ENCODE peak calls at places on chromosomes 12 and 14, in four cellular contexts. M, Q, W and X are unnamed samples.
A peak's percentile ranks its signal among the peaks of the same experiment; 100 is the strongest.

GRCh38 chr12:54415223-54415929 is 3.7 kb downstream of the ITGA5 start:
- DNase-seq in Q (no peak), M (peak; percentile 5), W (no peak), X (no peak)

GRCh38 chr12:116630762-116631161 is 71.6 kb downstream of the MAP1LC3B2 start:
- DNase-seq in W (no peak), M (no peak), Q (no peak), X (no peak)

GRCh38 chr12:89574736-89575208 is 48.9 kb upstream of the POC1B start:
- DNase-seq in M (no peak), W (peak; percentile 68), Q (no peak), X (no peak)

GRCh38 chr14:103058209-103059055 is 1.1 kb upstream of the CDC42BPB start:
- DNase-seq in M (no peak), Q (no peak), W (no peak), X (no peak)

GRCh38 chr12:93784339-93785086 is 107.3 kb downstream of the CRADD start:
- DNase-seq in Q (no peak), W (peak; percentile 63), M (peak; percentile 83), X (no peak)

GRCh38 chr12:57142121-57142520 is 5.3 kb downstream of the LRP1-AS start:
- DNase-seq in M (no peak), W (no peak), Q (no peak), X (no peak)

GRCh38 chr14:69324341-69324931 is 64.5 kb downstream of the GALNT16 start:
- DNase-seq in W (no peak), Q (no peak), M (peak; percentile 7), X (no peak)

GRCh38 chr14:93888995-93889394 is 38.1 kb upstream of the FAM181A start:
- DNase-seq in W (no peak), M (no peak), Q (no peak), X (no peak)

GRCh38 chr12:111406474-111407370 is 999 bp downstream of the SH2B3 start:
- DNase-seq in W (no peak), Q (no peak), M (peak; percentile 55), X (no peak)

GRCh38 chr14:61671086-61671485 is 24.2 kb upstream of the HIF1A start:
- DNase-seq in Q (no peak), M (no peak), W (no peak), X (no peak)

GRCh38 chr12:107903377-107904061 is 129.0 kb downstream of the ASCL4 start:
- DNase-seq in Q (peak; percentile 77), M (no peak), W (no peak), X (no peak)

GRCh38 chr12:92928431-92928961 is 599 bp downstream of the EEA1 start:
- DNase-seq in W (peak; percentile 28), Q (peak; percentile 38), M (peak; percentile 50), X (no peak)

GRCh38 chr14:69005432-69006148 is 26.5 kb upstream of the ACTN1 start:
- DNase-seq in M (peak; percentile 84), W (peak; percentile 89), Q (peak; percentile 53), X (peak; percentile 81)

GRCh38 chr12:3076730-3077571 is at the start of gene TSPAN9:
- DNase-seq in M (peak; percentile 66), Q (peak; percentile 78), W (no peak), X (no peak)

GRCh38 chr12:89556976-89557375 is 31.1 kb upstream of the POC1B start:
- DNase-seq in W (no peak), M (no peak), Q (no peak), X (no peak)

GRCh38 chr12:75812341-75813018 is 219.1 kb downstream of the PHLDA1 start:
- DNase-seq in W (no peak), Q (no peak), M (no peak), X (peak; percentile 54)

GRCh38 chr14:94545131-94545841 is 16.0 kb upstream of the SERPINA4 start:
- DNase-seq in Q (no peak), W (peak; percentile 48), M (no peak), X (no peak)

GRCh38 chr14:74508292-74508731 is 14.7 kb downstream of the ISCA2 start:
- DNase-seq in W (no peak), Q (no peak), M (peak; percentile 18), X (no peak)

DNA sequence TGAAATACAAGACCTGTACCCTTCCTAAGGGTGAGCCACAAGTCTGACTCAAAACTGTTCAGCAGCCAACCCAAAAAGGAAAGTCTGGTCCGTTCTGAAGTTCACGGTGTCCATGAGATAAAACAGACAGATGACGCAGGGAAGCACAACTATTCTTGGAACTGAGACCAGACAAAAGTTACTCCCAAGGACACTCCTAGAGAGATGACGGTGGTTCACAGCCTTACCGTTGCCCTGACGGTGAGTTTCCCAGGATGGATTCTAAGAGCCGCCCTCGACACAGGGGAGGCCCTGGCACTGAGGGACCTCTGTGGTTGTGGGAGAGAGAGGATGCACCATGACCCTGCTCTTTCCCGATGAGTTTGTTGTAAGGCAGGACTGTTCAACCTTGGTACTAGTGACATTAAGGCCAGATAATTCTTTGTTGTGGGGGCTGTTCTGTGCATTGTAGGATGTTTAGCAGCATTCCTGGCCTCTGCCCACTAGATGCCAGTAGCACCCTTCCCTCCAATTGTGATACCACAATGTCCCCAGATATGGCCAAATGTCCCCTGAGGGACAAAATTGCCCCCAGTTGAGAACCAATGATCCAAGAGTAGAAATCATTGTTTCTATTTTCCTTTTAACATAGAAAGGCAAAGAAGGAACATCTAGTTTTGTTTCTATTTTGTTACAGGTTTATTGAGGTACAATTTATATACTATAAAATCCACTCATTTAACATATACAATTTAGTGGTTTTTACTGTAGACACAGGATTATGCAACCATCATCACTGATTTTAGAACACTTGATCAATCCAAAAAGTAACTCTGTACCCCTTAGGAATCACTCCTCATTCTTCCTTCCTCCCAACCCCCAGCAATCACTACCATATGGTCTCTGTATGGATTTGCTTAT is 23.0 kb downstream of the OR10P1 start:
- DNase-seq in W (peak; percentile 66), M (no peak), Q (no peak), X (no peak)
- TF ChIP-seq CTCF in W (peak; percentile 72), M (peak; percentile 48), Q (no peak), X (peak; percentile 46)

GRCh38 chr14:21503376-21503775 is 7.8 kb downstream of the METTL3 start:
- DNase-seq in M (no peak), Q (no peak), W (no peak), X (no peak)

GRCh38 chr14:21496453-21496852 is 14.7 kb downstream of the METTL3 start:
- DNase-seq in W (peak; percentile 12), Q (no peak), M (no peak), X (no peak)

GRCh38 chr14:21501568-21501967 is 9.6 kb downstream of the METTL3 start:
- DNase-seq in W (no peak), Q (no peak), M (no peak), X (no peak)

GRCh38 chr14:21494902-21495762 is 16.0 kb downstream of the METTL3 start:
- DNase-seq in Q (no peak), M (no peak), W (no peak), X (peak; percentile 42)

GRCh38 chr14:21498540-21499526 is 12.3 kb downstream of the METTL3 start:
- DNase-seq in Q (no peak), W (peak; percentile 43), M (no peak), X (peak; percentile 19)
- TF ChIP-seq CTCF in Q (no peak), W (peak; percentile 58), M (peak; percentile 41), X (peak; percentile 33)

DNA sequence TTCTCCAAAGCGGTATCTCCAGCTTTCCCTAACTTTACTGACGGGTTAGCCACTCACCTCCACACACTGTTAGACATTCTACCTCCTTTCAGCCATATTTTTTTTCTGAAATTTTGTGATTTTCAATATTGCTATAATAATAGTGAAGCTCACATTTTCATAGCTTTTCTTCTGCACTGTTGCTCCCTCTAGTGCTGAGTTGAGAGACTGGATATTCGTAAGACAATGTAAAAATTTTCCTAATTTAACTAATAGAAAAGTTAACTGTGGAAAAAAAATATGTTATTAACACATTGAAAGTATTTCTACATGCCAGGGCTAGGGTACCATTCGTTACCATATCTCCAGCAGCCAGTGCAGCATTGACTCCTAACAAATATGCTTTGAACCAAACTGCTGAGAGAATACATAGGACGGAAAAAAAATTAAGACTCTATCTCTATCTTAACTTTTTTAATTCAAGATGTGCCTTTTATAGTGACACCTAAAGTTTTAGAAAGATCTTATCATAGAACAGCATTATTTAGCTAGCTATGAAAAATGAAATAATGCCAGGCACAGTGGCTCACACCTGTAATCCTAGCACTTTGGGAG is 48.7 kb upstream of the ABCC9 start:
- DNase-seq in W (peak; percentile 36), Q (no peak), M (no peak), X (no peak)
- TF ChIP-seq CTCF in W (peak; percentile 59), Q (peak; percentile 18), M (peak; percentile 67), X (peak; percentile 8)

GRCh38 chr12:53190108-53190729 is 9.5 kb upstream of the CSAD start:
- DNase-seq in M (peak; percentile 58), Q (no peak), W (peak; percentile 57), X (no peak)
- TF ChIP-seq CTCF in M (peak; percentile 81), Q (peak; percentile 6), W (peak; percentile 96), X (peak; percentile 92)

DNA sequence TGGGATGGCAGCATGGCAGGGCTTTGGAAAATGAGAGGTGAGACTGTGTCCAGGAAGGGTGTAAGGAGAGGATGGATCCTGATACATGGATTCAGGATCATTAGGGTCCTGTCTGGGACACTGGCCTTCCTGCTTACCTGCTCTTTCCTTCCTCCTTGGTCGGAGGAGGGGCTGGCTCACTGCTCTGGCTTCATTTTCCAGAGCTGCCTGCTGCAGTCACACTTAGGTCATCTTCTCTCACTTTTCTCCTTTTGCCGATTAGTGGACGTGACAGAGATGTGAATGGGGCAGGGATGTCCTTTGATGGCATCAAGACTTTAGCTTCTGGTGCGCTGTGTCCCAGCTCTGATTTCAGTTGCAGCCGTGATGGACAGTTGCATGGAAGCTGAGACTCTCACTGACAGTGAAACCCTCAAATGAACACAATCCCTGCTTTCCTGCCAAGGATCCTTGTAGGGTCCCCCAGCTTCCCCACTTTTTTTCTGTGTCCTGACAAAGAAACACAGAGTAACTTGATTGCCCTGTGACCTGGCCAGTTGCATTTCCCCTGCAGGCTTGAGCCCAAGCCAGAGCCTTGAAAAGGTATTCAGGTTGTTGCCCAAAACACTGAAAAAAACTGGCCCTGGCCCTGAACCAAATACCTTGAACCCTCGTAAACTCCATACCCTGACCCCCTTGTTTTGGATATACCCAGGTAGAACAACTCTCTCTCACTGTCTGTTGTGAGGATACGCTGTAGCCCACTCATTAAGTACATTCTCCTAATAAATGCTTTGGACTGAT is 756 bp upstream of the CIDEB start:
- DNase-seq in Q (no peak), W (no peak), M (no peak), X (no peak)
- TF ChIP-seq CTCF in Q (no peak), W (no peak), M (no peak), X (no peak)

GRCh38 chr12:120496353-120497340 is 734 bp downstream of the DYNLL1 start:
- DNase-seq in W (peak; percentile 47), Q (peak; percentile 61), M (peak; percentile 67), X (no peak)
- TF ChIP-seq CTCF in W (no peak), Q (no peak), M (no peak), X (peak; percentile 15)

DNA sequence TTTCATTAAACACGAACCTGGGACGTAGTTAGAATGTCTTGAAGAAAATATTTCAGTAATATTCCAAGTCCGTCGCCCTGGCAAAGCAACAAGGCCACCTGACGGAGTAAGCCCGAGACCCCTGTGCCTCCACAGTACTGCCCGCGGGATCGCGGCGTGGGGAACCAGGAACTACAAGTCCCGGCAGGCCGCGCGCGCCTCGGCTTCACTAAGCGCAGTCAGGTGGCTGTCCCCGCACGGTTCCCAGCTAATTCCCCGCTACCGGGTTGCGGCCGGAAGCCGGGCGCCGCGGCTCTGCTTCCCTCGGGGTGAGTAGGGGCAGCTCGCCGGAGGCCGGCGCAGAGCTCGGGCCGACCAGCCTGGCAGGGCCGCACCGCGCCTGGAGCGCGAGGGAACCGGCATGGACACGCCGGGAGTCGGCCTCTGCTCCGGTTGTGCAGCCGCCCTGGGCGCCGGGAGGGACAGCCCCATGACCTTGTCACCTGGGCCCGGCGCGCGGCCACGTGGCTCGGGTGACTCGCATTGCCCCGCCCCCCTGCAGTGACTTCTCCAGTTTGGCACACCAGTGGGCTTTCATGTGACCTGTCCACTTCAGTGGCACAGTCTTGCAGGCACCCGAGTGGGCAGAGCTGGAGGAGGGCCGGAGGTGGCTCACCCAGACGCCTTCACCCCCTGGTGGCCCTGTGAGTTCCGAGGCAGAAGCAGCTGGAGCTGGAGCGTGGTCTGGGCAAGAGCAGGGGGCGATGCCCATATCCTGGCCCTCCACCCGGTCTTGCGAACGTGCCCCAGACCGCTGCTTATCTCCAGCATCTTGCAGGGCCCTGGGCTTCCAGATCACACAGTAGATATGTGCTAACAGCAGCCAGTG is at the start of gene ADCK1:
- DNase-seq in M (peak; percentile 91), Q (peak; percentile 91), W (peak; percentile 61), X (no peak)
- TF ChIP-seq CTCF in M (peak; percentile 50), Q (peak; percentile 2), W (peak; percentile 70), X (peak; percentile 64)